ENCODE peak calls at places on chromosomes 6 and 20, in ten cellular contexts. One of them, this sample, is unnamed.

GRCh38 chr20:32152421-32153155 is 43.1 kb downstream of the TM9SF4 start:
- DNase-seq in DND-41: no peak
- DNase-seq in CD8-positive, alpha-beta T cell: no peak
- DNase-seq in progenitor cell of endocrine pancreas: no peak
- DNase-seq in AG09319: no peak
- DNase-seq in mesothelial cell of epicardium: no peak
- DNase-seq in transverse colon: peak
- DNase-seq in ovary: no peak
- DNase-seq in astrocyte of the cerebellum: no peak
- DNase-seq in lower lobe of right lung: no peak
- DNase-seq in this sample: no peak

GRCh38 chr6:13550656-13551055 is 23.7 kb upstream of the SIRT5 start:
- DNase-seq in progenitor cell of endocrine pancreas: no peak
- DNase-seq in ovary: no peak
- DNase-seq in DND-41: no peak
- DNase-seq in astrocyte of the cerebellum: no peak
- DNase-seq in CD8-positive, alpha-beta T cell: no peak
- DNase-seq in lower lobe of right lung: no peak
- DNase-seq in AG09319: no peak
- DNase-seq in transverse colon: no peak
- DNase-seq in mesothelial cell of epicardium: no peak
- DNase-seq in this sample: no peak

GRCh38 chr6:95243091-95243490 is 334.2 kb upstream of the MANEA start:
- DNase-seq in progenitor cell of endocrine pancreas: no peak
- DNase-seq in transverse colon: no peak
- DNase-seq in DND-41: no peak
- DNase-seq in astrocyte of the cerebellum: no peak
- DNase-seq in ovary: no peak
- DNase-seq in AG09319: no peak
- DNase-seq in lower lobe of right lung: no peak
- DNase-seq in CD8-positive, alpha-beta T cell: no peak
- DNase-seq in mesothelial cell of epicardium: no peak
- DNase-seq in this sample: no peak

GRCh38 chr6:157593596-157593995 is 212.6 kb downstream of the ZDHHC14 start:
- DNase-seq in CD8-positive, alpha-beta T cell: no peak
- DNase-seq in mesothelial cell of epicardium: no peak
- DNase-seq in transverse colon: no peak
- DNase-seq in progenitor cell of endocrine pancreas: no peak
- DNase-seq in DND-41: no peak
- DNase-seq in ovary: no peak
- DNase-seq in astrocyte of the cerebellum: no peak
- DNase-seq in lower lobe of right lung: no peak
- DNase-seq in AG09319: no peak
- DNase-seq in this sample: no peak

GRCh38 chr20:21521596-21522478 is 8.0 kb upstream of the NKX2-2 start:
- DNase-seq in lower lobe of right lung: peak
- DNase-seq in astrocyte of the cerebellum: no peak
- DNase-seq in CD8-positive, alpha-beta T cell: no peak
- DNase-seq in ovary: no peak
- DNase-seq in DND-41: no peak
- DNase-seq in mesothelial cell of epicardium: no peak
- DNase-seq in progenitor cell of endocrine pancreas: peak
- DNase-seq in AG09319: no peak
- DNase-seq in transverse colon: no peak
- DNase-seq in this sample: peak

GRCh38 chr6:108588586-108588985 is 27.9 kb downstream of the FOXO3 start:
- DNase-seq in mesothelial cell of epicardium: no peak
- DNase-seq in transverse colon: peak
- DNase-seq in AG09319: no peak
- DNase-seq in DND-41: peak
- DNase-seq in ovary: no peak
- DNase-seq in progenitor cell of endocrine pancreas: no peak
- DNase-seq in lower lobe of right lung: no peak
- DNase-seq in CD8-positive, alpha-beta T cell: no peak
- DNase-seq in astrocyte of the cerebellum: no peak
- DNase-seq in this sample: no peak

GRCh38 chr6:144582939-144583613 is 297.9 kb downstream of the UTRN start:
- DNase-seq in AG09319: no peak
- DNase-seq in transverse colon: peak
- DNase-seq in progenitor cell of endocrine pancreas: no peak
- DNase-seq in ovary: peak
- DNase-seq in astrocyte of the cerebellum: no peak
- DNase-seq in DND-41: peak
- DNase-seq in CD8-positive, alpha-beta T cell: peak
- DNase-seq in mesothelial cell of epicardium: no peak
- DNase-seq in lower lobe of right lung: peak
- DNase-seq in this sample: no peak

GRCh38 chr6:127554435-127555006 is 22.5 kb upstream of the C6orf58 start:
- DNase-seq in DND-41: peak
- DNase-seq in progenitor cell of endocrine pancreas: no peak
- DNase-seq in ovary: no peak
- DNase-seq in astrocyte of the cerebellum: no peak
- DNase-seq in mesothelial cell of epicardium: no peak
- DNase-seq in transverse colon: no peak
- DNase-seq in lower lobe of right lung: no peak
- DNase-seq in CD8-positive, alpha-beta T cell: no peak
- DNase-seq in AG09319: no peak
- DNase-seq in this sample: no peak

GRCh38 chr6:35476004-35476403 is 7.8 kb downstream of the RPL10A start:
- DNase-seq in mesothelial cell of epicardium: no peak
- DNase-seq in lower lobe of right lung: no peak
- DNase-seq in AG09319: no peak
- DNase-seq in astrocyte of the cerebellum: no peak
- DNase-seq in ovary: no peak
- DNase-seq in progenitor cell of endocrine pancreas: no peak
- DNase-seq in transverse colon: no peak
- DNase-seq in CD8-positive, alpha-beta T cell: peak
- DNase-seq in DND-41: no peak
- DNase-seq in this sample: no peak
- TF ChIP-seq CTCF in mesothelial cell of epicardium: no peak
- TF ChIP-seq CTCF in lower lobe of right lung: no peak
- TF ChIP-seq CTCF in AG09319: no peak
- TF ChIP-seq CTCF in astrocyte of the cerebellum: no peak
- TF ChIP-seq CTCF in ovary: no peak
- TF ChIP-seq CTCF in progenitor cell of endocrine pancreas: no peak
- TF ChIP-seq CTCF in transverse colon: no peak
- TF ChIP-seq CTCF in CD8-positive, alpha-beta T cell: no peak
- TF ChIP-seq CTCF in DND-41: no peak
- TF ChIP-seq CTCF in this sample: no peak

GRCh38 chr6:152356659-152357058 is 280.5 kb downstream of the SYNE1 start:
- DNase-seq in mesothelial cell of epicardium: no peak
- DNase-seq in transverse colon: no peak
- DNase-seq in CD8-positive, alpha-beta T cell: no peak
- DNase-seq in AG09319: no peak
- DNase-seq in lower lobe of right lung: no peak
- DNase-seq in astrocyte of the cerebellum: peak
- DNase-seq in progenitor cell of endocrine pancreas: no peak
- DNase-seq in ovary: no peak
- DNase-seq in DND-41: peak
- DNase-seq in this sample: no peak
- TF ChIP-seq CTCF in mesothelial cell of epicardium: no peak
- TF ChIP-seq CTCF in transverse colon: no peak
- TF ChIP-seq CTCF in CD8-positive, alpha-beta T cell: peak
- TF ChIP-seq CTCF in AG09319: no peak
- TF ChIP-seq CTCF in lower lobe of right lung: no peak
- TF ChIP-seq CTCF in astrocyte of the cerebellum: peak
- TF ChIP-seq CTCF in progenitor cell of endocrine pancreas: peak
- TF ChIP-seq CTCF in ovary: no peak
- TF ChIP-seq CTCF in DND-41: peak
- TF ChIP-seq CTCF in this sample: peak

GRCh38 chr6:31652925-31653724 is 664 bp upstream of the BAG6 start:
- DNase-seq in AG09319: no peak
- DNase-seq in astrocyte of the cerebellum: no peak
- DNase-seq in ovary: peak
- DNase-seq in progenitor cell of endocrine pancreas: no peak
- DNase-seq in lower lobe of right lung: peak
- DNase-seq in mesothelial cell of epicardium: no peak
- DNase-seq in transverse colon: peak
- DNase-seq in DND-41: peak
- DNase-seq in CD8-positive, alpha-beta T cell: peak
- DNase-seq in this sample: no peak
- TF ChIP-seq CTCF in AG09319: peak
- TF ChIP-seq CTCF in astrocyte of the cerebellum: no peak
- TF ChIP-seq CTCF in ovary: peak
- TF ChIP-seq CTCF in progenitor cell of endocrine pancreas: no peak
- TF ChIP-seq CTCF in lower lobe of right lung: no peak
- TF ChIP-seq CTCF in mesothelial cell of epicardium: no peak
- TF ChIP-seq CTCF in transverse colon: no peak
- TF ChIP-seq CTCF in DND-41: peak
- TF ChIP-seq CTCF in CD8-positive, alpha-beta T cell: no peak
- TF ChIP-seq CTCF in this sample: no peak

GRCh38 chr6:137550527-137550926 is 56.3 kb upstream of the OLIG3 start:
- DNase-seq in astrocyte of the cerebellum: no peak
- DNase-seq in transverse colon: no peak
- DNase-seq in AG09319: no peak
- DNase-seq in mesothelial cell of epicardium: no peak
- DNase-seq in CD8-positive, alpha-beta T cell: no peak
- DNase-seq in progenitor cell of endocrine pancreas: no peak
- DNase-seq in DND-41: no peak
- DNase-seq in ovary: no peak
- DNase-seq in lower lobe of right lung: no peak
- DNase-seq in this sample: no peak

GRCh38 chr6:137545073-137545472 is 50.9 kb upstream of the OLIG3 start:
- DNase-seq in lower lobe of right lung: no peak
- DNase-seq in ovary: no peak
- DNase-seq in progenitor cell of endocrine pancreas: no peak
- DNase-seq in DND-41: no peak
- DNase-seq in AG09319: no peak
- DNase-seq in astrocyte of the cerebellum: no peak
- DNase-seq in mesothelial cell of epicardium: no peak
- DNase-seq in transverse colon: no peak
- DNase-seq in CD8-positive, alpha-beta T cell: no peak
- DNase-seq in this sample: no peak

GRCh38 chr6:137549106-137549505 is 54.9 kb upstream of the OLIG3 start:
- DNase-seq in astrocyte of the cerebellum: no peak
- DNase-seq in progenitor cell of endocrine pancreas: no peak
- DNase-seq in mesothelial cell of epicardium: no peak
- DNase-seq in lower lobe of right lung: no peak
- DNase-seq in AG09319: no peak
- DNase-seq in DND-41: no peak
- DNase-seq in ovary: no peak
- DNase-seq in CD8-positive, alpha-beta T cell: no peak
- DNase-seq in transverse colon: no peak
- DNase-seq in this sample: no peak

GRCh38 chr6:137547601-137548000 is 53.4 kb upstream of the OLIG3 start:
- DNase-seq in astrocyte of the cerebellum: no peak
- DNase-seq in CD8-positive, alpha-beta T cell: no peak
- DNase-seq in transverse colon: no peak
- DNase-seq in progenitor cell of endocrine pancreas: no peak
- DNase-seq in lower lobe of right lung: no peak
- DNase-seq in DND-41: no peak
- DNase-seq in mesothelial cell of epicardium: no peak
- DNase-seq in AG09319: no peak
- DNase-seq in ovary: no peak
- DNase-seq in this sample: no peak

GRCh38 chr6:137547186-137547585 is 53.0 kb upstream of the OLIG3 start:
- DNase-seq in progenitor cell of endocrine pancreas: no peak
- DNase-seq in DND-41: no peak
- DNase-seq in transverse colon: no peak
- DNase-seq in ovary: no peak
- DNase-seq in CD8-positive, alpha-beta T cell: no peak
- DNase-seq in astrocyte of the cerebellum: no peak
- DNase-seq in AG09319: no peak
- DNase-seq in lower lobe of right lung: no peak
- DNase-seq in mesothelial cell of epicardium: no peak
- DNase-seq in this sample: no peak
- TF ChIP-seq CTCF in progenitor cell of endocrine pancreas: no peak
- TF ChIP-seq CTCF in DND-41: no peak
- TF ChIP-seq CTCF in transverse colon: no peak
- TF ChIP-seq CTCF in ovary: no peak
- TF ChIP-seq CTCF in CD8-positive, alpha-beta T cell: no peak
- TF ChIP-seq CTCF in astrocyte of the cerebellum: no peak
- TF ChIP-seq CTCF in AG09319: no peak
- TF ChIP-seq CTCF in lower lobe of right lung: no peak
- TF ChIP-seq CTCF in mesothelial cell of epicardium: no peak
- TF ChIP-seq CTCF in this sample: no peak

This sample was measured in osteocyte.